ENCODE peak calls at places on chromosomes 4 and X, in six cellular contexts. H, K, S, V, P and U are unnamed samples.

GRCh38 chr4:166493828-166494432 is 620.9 kb downstream of the TLL1 start:
- DNase-seq in S (no peak), K (no peak), P (no peak), V (no peak), H (peak), U (peak)

GRCh38 chrX:54043696-54044125 is 562 bp downstream of the PHF8 start:
- DNase-seq in P (peak), V (no peak), S (peak), K (peak), H (peak), U (peak)

GRCh38 chr4:80268081-80268823 is 1.8 kb downstream of the FGF5 start:
- DNase-seq in V (no peak), H (peak), P (no peak), S (no peak), K (no peak), U (peak)

GRCh38 chr4:113759696-113760093 is 1.8 kb downstream of the CAMK2D start:
- DNase-seq in H (no peak), S (no peak), V (no peak), K (no peak), P (no peak), U (no peak)

GRCh38 chrX:36961590-36961989 is 46.6 kb upstream of the FAM47C start:
- DNase-seq in H (no peak), K (no peak), S (no peak), V (no peak), P (no peak), U (no peak)

GRCh38 chr4:2484993-2485392 is 16.1 kb downstream of the RNF4 start:
- DNase-seq in P (peak), S (peak), V (peak), H (peak), K (peak), U (no peak)

GRCh38 chrX:42615161-42615563 is 162.8 kb downstream of the PPP1R2C start:
- DNase-seq in K (no peak), H (peak), S (no peak), P (peak), V (no peak), U (no peak)

GRCh38 chr4:152936446-152937279 is 540 bp downstream of the FHDC1 start:
- DNase-seq in V (no peak), K (peak), H (peak), S (no peak), P (no peak), U (peak)

GRCh38 chr4:63618883-63619573 is 790.2 kb downstream of the TECRL start:
- DNase-seq in S (no peak), K (no peak), H (no peak), P (no peak), V (no peak), U (no peak)

GRCh38 chrX:19005909-19006308 is 22.0 kb upstream of the PHKA2 start:
- DNase-seq in P (no peak), K (no peak), S (no peak), V (no peak), H (no peak), U (no peak)

GRCh38 chr4:87041142-87041541 is 106.3 kb downstream of the AFF1 start:
- DNase-seq in H (no peak), V (no peak), K (no peak), S (no peak), P (no peak), U (no peak)